ENCODE peak calls at places on chromosomes 7 and 10, in six cellular contexts. R, I, J, E, W and X are unnamed samples. For H3K9me3, the result is how much of the 10 kb centered on the place peaks cover.

GRCh38 chr7:121452400-121452799 is 56.3 kb upstream of the FAM3C start:
- DNase-seq in W (no peak), R (no peak), E (no peak), I (no peak), J (no peak), X (no peak)

GRCh38 chr7:80882213-80882801 is 36.5 kb downstream of the SEMA3C start:
- DNase-seq in R (no peak), E (no peak), W (no peak), J (no peak), I (no peak), X (no peak)

GRCh38 chr10:58326967-58327381 is 7.8 kb upstream of the UBE2D1 start:
- DNase-seq in R (peak), W (no peak), J (peak), E (peak), I (peak), X (no peak)

GRCh38 chr7:42502022-42502421 is 265.0 kb upstream of the GLI3 start:
- DNase-seq in E (no peak), J (no peak), R (no peak), I (no peak), W (no peak), X (no peak)

GRCh38 chr10:121511943-121512342 is 86.3 kb downstream of the FGFR2 start:
- DNase-seq in W (no peak), E (no peak), I (no peak), J (no peak), R (no peak), X (no peak)

GRCh38 chr10:119378737-119379067 is 163.8 kb downstream of the RGS10 start:
- DNase-seq in W (no peak), I (no peak), R (no peak), J (no peak), E (no peak), X (no peak)

GRCh38 chr10:130362308-130362761 is 226.1 kb downstream of the GLRX3 start:
- DNase-seq in I (no peak), J (no peak), W (no peak), R (no peak), E (peak), X (no peak)

GRCh38 chr10:45514283-45515270 is 140.6 kb downstream of the ALOX5 start:
- DNase-seq in E (no peak), J (no peak), R (no peak), I (no peak), W (no peak), X (no peak)

GRCh38 chr10:92787557-92788152 is 60.7 kb upstream of the EXOC6 start:
- DNase-seq in E (no peak), J (no peak), W (no peak), I (no peak), R (no peak), X (no peak)

GRCh38 chr10:77807706-77808105 is 118.8 kb downstream of the DLG5 start:
- DNase-seq in W (no peak), E (no peak), R (no peak), I (no peak), J (no peak), X (peak)

GRCh38 chr10:101066890-101067355 is 5.1 kb downstream of the KAZALD1 start:
- DNase-seq in E (no peak), R (no peak), J (no peak), W (no peak), I (no peak), X (no peak)

GRCh38 chr7:149144996-149145850 is 2.0 kb upstream of the ZNF398 start:
- DNase-seq in I (no peak), J (no peak), R (no peak), E (no peak), W (no peak), X (no peak)

GRCh38 chr7:152574892-152575511 is 100.9 kb downstream of the XRCC2 start:
- DNase-seq in E (no peak), R (no peak), I (no peak), W (no peak), J (peak), X (no peak)
- H3K4me3 ChIP-seq in E (no peak), R (no peak), I (no peak), W (no peak), J (no peak), X (no peak)

DNA sequence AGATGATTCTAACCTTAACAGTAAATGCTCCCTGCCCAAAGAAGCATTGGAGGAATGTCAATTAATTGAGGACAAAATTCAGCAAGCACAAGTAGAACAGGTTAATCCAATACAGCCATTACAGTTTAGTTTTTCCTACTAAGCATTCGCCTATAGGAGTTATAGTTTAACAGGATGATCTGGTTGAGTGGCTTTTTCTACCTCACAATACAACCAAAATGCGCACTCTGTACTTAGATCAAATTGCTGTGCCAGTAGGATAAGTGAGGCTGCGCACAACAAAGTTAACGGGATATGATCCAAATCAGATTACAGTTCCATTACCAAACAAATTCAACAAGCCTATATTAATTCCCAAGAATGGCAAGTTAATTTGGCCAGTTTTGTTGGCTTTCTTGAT is 117.1 kb upstream of the TRIM24 start:
- DNase-seq in E (no peak), W (no peak), J (no peak), R (no peak), I (no peak), X (no peak)
- H3K9me3 ChIP-seq in E (half or more), W (under half), J (under half), R (under half), I (under half), X (half or more)

DNA sequence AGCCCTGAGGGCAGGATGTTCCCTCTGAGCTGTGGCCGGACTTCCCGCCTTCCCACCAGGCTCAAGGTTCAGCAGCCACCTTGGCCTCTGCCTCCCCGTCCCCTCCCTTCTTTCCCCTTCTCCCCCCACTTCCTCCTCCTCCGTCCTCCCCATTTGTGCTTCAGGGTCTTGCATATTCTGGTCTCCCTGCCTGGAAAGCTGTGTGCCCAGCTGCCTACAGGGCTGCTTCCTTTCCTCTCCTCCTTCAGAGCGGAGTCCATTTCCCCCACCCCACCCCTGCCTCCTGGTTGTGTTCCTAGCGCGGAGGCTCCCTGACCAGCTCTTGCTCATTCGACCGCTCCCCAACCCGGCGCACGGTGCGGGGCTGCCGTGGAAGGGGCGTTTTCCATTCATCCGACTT is 642.2 kb downstream of the SDK1 start:
- DNase-seq in J (no peak), R (no peak), I (no peak), W (no peak), E (no peak), X (no peak)
- H3K4me3 ChIP-seq in J (no peak), R (no peak), I (no peak), W (no peak), E (no peak), X (no peak)

GRCh38 chr7:71430246-71430645 is 298.3 kb downstream of the GALNT17 start:
- DNase-seq in R (no peak), W (no peak), I (no peak), E (no peak), J (no peak), X (no peak)
- H3K9me3 ChIP-seq in R (under half), W (under half), I (under half), E (under half), J (under half), X (under half)

GRCh38 chr7:138980575-138981285 is 459 bp downstream of the KIAA1549 start:
- DNase-seq in I (no peak), R (no peak), E (peak), W (no peak), J (peak), X (peak)

GRCh38 chr7:138978541-138979184 is 2.5 kb downstream of the KIAA1549 start:
- DNase-seq in W (no peak), I (no peak), E (no peak), R (no peak), J (no peak), X (no peak)

GRCh38 chr7:138979988-138980574 is 1.1 kb downstream of the KIAA1549 start:
- DNase-seq in R (no peak), J (no peak), W (no peak), I (no peak), E (no peak), X (no peak)

GRCh38 chr7:138981332-138982203 is at the start of gene KIAA1549:
- DNase-seq in R (peak), W (no peak), I (no peak), E (peak), J (peak), X (peak)

GRCh38 chr7:138979226-138979979 is 1.8 kb downstream of the KIAA1549 start:
- DNase-seq in I (no peak), R (no peak), W (no peak), E (no peak), J (no peak), X (no peak)
- H3K4me3 ChIP-seq in I (no peak), R (no peak), W (no peak), E (peak), J (no peak), X (peak)

GRCh38 chr10:123526356-123527079 is 139.6 kb upstream of the GPR26 start:
- DNase-seq in I (no peak), R (no peak), W (no peak), E (no peak), J (no peak), X (no peak)
- H3K9me3 ChIP-seq in I (under half), R (under half), W (under half), E (under half), J (under half), X (under half)

GRCh38 chr10:8057636-8058273 is 3.3 kb downstream of the GATA3 start:
- DNase-seq in W (no peak), E (no peak), J (no peak), R (no peak), I (peak), X (no peak)
- H3K4me3 ChIP-seq in W (no peak), E (peak), J (no peak), R (no peak), I (peak), X (peak)

GRCh38 chr7:50633414-50633710 is 68.2 kb upstream of the DDC start:
- DNase-seq in E (no peak), R (no peak), J (no peak), W (no peak), I (no peak), X (no peak)
- H3K9me3 ChIP-seq in E (under half), R (under half), J (under half), W (under half), I (under half), X (under half)